ENCODE peak calls at places on chromosomes 7 and 10, in eight cellular contexts. J is spleen, X is pancreas, I is kidney epithelial cell, U is AG04450, Z is HepG2, S is uterus, W is transverse colon. B is an unnamed sample.

GRCh38 chr10:4981722-4982471 is 18.7 kb downstream of the AKR1C1 start:
- DNase-seq in J (no peak), X (peak; percentile 52), I (peak; percentile 29), U (no peak), Z (peak; percentile 79), S (no peak), W (peak; percentile 51), B (no peak)

GRCh38 chr7:83414947-83415346 is 234.0 kb downstream of the SEMA3E start:
- DNase-seq in J (no peak), X (no peak), I (no peak), U (no peak), Z (no peak), S (no peak), W (no peak), B (no peak)

GRCh38 chr10:78846770-78847169 is 222.0 kb upstream of the ZMIZ1 start:
- DNase-seq in J (no peak), X (no peak), I (no peak), U (no peak), Z (no peak), S (no peak), W (no peak), B (no peak)

GRCh38 chr7:88291401-88292173 is 15.1 kb downstream of the STEAP4 start:
- DNase-seq in J (no peak), X (no peak), I (no peak), U (no peak), Z (no peak), S (no peak), W (no peak), B (no peak)

GRCh38 chr7:77427996-77428603 is 12.0 kb upstream of the GSAP start:
- DNase-seq in J (no peak), X (no peak), I (peak; percentile 28), U (no peak), Z (no peak), S (no peak), W (peak; percentile 19), B (no peak)

GRCh38 chr7:139675127-139676110 is 102.4 kb downstream of the HIPK2 start:
- DNase-seq in J (no peak), X (no peak), I (no peak), U (no peak), Z (peak; percentile 95), S (no peak), W (no peak), B (no peak)

GRCh38 chr7:69599211-69599878 is 1.1 kb downstream of the AUTS2 start:
- DNase-seq in J (peak; percentile 79), X (no peak), I (no peak), U (no peak), Z (no peak), S (peak; percentile 27), W (no peak), B (no peak)

GRCh38 chr7:1610013-1610677 is 40.3 kb upstream of the PSMG3 start:
- DNase-seq in J (no peak), X (no peak), I (no peak), U (no peak), Z (no peak), S (no peak), W (no peak), B (no peak)

GRCh38 chr10:102710604-102711003 is 3.6 kb downstream of the ARL3 start:
- DNase-seq in J (no peak), X (no peak), I (no peak), U (peak; percentile 66), Z (peak; percentile 67), S (no peak), W (no peak), B (no peak)

GRCh38 chr7:409344-410281 is 110.0 kb downstream of the PDGFA start:
- DNase-seq in J (peak; percentile 59), X (no peak), I (no peak), U (no peak), Z (no peak), S (no peak), W (no peak), B (no peak)

GRCh38 chr10:30155401-30155800 is 96.0 kb upstream of the JCAD start:
- DNase-seq in J (no peak), X (no peak), I (no peak), U (no peak), Z (no peak), S (no peak), W (no peak), B (no peak)

GRCh38 chr7:38147005-38147404 is 31.0 kb upstream of the STARD3NL start:
- DNase-seq in J (no peak), X (no peak), I (no peak), U (no peak), Z (peak; percentile 9), S (no peak), W (no peak), B (no peak)

GRCh38 chr7:87220026-87220733 is 648 bp upstream of the TMEM243 start:
- DNase-seq in J (peak; percentile 96), X (peak; percentile 63), I (no peak), U (no peak), Z (peak; percentile 50), S (peak; percentile 74), W (peak; percentile 90), B (no peak)

GRCh38 chr10:15898046-15898445 is 37.7 kb upstream of the MINDY3 start:
- DNase-seq in J (no peak), X (no peak), I (no peak), U (no peak), Z (no peak), S (no peak), W (no peak), B (no peak)
- TF ChIP-seq CTCF in J (no peak), X (peak; percentile 26), I (peak; percentile 9), U (peak; percentile 33), Z (no peak), S (no peak), W (peak; percentile 25), B (no peak)

DNA sequence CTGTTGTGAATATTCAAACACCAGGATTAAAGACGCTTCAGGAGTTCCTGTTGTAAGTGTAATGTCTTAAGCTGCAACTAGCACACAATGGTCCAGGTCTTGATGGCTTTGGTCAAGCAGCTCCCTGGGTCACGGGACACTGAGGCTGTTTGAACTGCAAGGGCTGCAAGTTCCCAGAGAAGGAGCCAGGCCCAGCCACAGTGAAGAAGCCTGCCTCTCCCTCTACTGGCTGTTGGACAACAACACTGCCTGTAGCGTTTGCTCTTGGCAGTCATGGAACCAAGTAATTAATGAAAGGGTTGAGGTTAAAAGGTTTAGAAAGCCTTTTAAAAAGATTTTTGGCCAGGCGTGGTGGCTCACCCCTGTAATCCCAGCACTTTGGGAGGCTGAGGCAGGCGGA is 31.9 kb upstream of the GUSB start:
- DNase-seq in J (no peak), X (no peak), I (no peak), U (no peak), Z (peak; percentile 65), S (no peak), W (peak; percentile 32), B (peak; percentile 3)
- TF ChIP-seq CTCF in J (peak; percentile 10), X (no peak), I (peak; percentile 53), U (peak; percentile 77), Z (peak; percentile 85), S (no peak), W (peak; percentile 33), B (peak; percentile 70)

GRCh38 chr7:47792521-47793121 is 155.6 kb downstream of the PKD1L1 start:
- DNase-seq in J (no peak), X (no peak), I (no peak), U (no peak), Z (no peak), S (no peak), W (no peak), B (no peak)
- TF ChIP-seq CTCF in J (peak; percentile 42), X (peak; percentile 14), I (peak; percentile 36), U (peak; percentile 6), Z (peak; percentile 63), S (no peak), W (no peak), B (no peak)

DNA sequence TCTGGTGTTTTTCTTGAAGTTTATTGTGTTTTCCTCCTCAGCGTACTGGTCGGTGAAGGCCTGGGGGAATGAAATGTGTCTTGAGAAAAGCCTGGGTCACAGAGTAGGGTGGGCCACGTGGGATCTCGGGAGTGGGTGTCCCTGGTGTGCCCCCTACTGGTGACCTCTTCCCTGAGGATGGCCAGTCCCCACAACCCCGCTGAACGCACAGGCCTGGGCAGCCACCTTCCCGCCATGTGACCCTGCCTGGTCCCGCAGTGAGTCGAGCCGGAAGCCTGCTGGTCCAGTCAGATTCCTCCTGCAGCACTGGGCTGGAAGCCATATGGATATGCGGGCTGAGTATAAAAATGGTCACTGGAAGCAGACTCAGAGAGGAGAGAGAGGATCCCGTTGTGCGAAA is 52.9 kb upstream of the GNA12 start:
- DNase-seq in J (no peak), X (no peak), I (no peak), U (no peak), Z (no peak), S (no peak), W (no peak), B (no peak)
- TF ChIP-seq CTCF in J (no peak), X (no peak), I (no peak), U (no peak), Z (peak; percentile 25), S (no peak), W (no peak), B (no peak)

DNA sequence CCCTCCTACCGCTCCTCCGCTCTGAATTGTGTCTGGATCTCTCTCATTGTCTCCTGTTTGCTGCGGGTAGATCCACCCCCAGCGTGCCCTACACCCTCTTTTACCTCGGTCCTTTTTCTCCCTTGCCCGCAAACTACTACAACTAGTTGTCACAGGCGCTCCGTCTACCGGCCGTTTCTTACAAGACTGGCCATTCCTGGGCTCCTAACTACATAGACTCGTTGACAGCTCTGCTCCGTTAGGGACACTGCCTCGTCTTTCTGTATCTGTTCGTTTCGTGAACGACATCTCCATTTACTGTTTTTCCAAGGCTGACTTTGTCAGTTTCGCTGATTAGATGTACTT is 793 bp downstream of the TAF3 start:
- DNase-seq in J (no peak), X (peak; percentile 33), I (no peak), U (no peak), Z (peak; percentile 51), S (no peak), W (peak; percentile 44), B (no peak)
- TF ChIP-seq CTCF in J (no peak), X (peak; percentile 8), I (peak; percentile 29), U (peak; percentile 48), Z (peak; percentile 59), S (no peak), W (no peak), B (peak; percentile 19)

GRCh38 chr7:64639267-64640001 is 26.5 kb upstream of the ZNF107 start:
- DNase-seq in J (no peak), X (no peak), I (no peak), U (no peak), Z (no peak), S (no peak), W (no peak), B (no peak)
- TF ChIP-seq CTCF in J (no peak), X (no peak), I (no peak), U (no peak), Z (peak; percentile 45), S (no peak), W (no peak), B (no peak)

GRCh38 chr7:8211725-8212096 is 50.3 kb downstream of the ICA1 start:
- DNase-seq in J (no peak), X (no peak), I (no peak), U (no peak), Z (no peak), S (no peak), W (no peak), B (no peak)
- TF ChIP-seq CTCF in J (no peak), X (no peak), I (no peak), U (no peak), Z (no peak), S (no peak), W (no peak), B (no peak)